ENCODE peak calls at places on chromosome 11, in eight cellular contexts. D is AG10803, B is glutamatergic neuron, R is thoracic aorta, H is progenitor cell of endocrine pancreas, Q is uterus, F is endothelial cell, Z is AG09309. S is an unnamed sample.
A peak's percentile ranks its signal among the peaks of the same experiment; 100 is the strongest.

GRCh38 chr11:124899376-124900145 is 1.9 kb upstream of the ROBO4 start:
- DNase-seq in D (no peak), B (no peak), R (no peak), H (no peak), Q (no peak), F (no peak), Z (no peak), S (no peak)

GRCh38 chr11:128579790-128580504 is 7.4 kb downstream of the ETS1 start:
- DNase-seq in D (peak; percentile 38), B (no peak), R (no peak), H (no peak), Q (no peak), F (no peak), Z (no peak), S (no peak)

GRCh38 chr11:68329496-68329895 is 17.1 kb downstream of the LRP5 start:
- DNase-seq in D (no peak), B (no peak), R (no peak), H (no peak), Q (no peak), F (no peak), Z (no peak), S (no peak)

GRCh38 chr11:76768091-76769047 is 14.8 kb upstream of the TSKU start:
- DNase-seq in D (peak; percentile 45), B (no peak), R (no peak), H (no peak), Q (peak; percentile 76), F (no peak), Z (no peak), S (no peak)

GRCh38 chr11:93846411-93846810 is 4.0 kb downstream of the VSTM5 start:
- DNase-seq in D (peak; percentile 49), B (no peak), R (no peak), H (no peak), Q (no peak), F (no peak), Z (no peak), S (no peak)

GRCh38 chr11:61083601-61084147 is 18.6 kb upstream of the CD5 start:
- DNase-seq in D (no peak), B (no peak), R (no peak), H (no peak), Q (no peak), F (no peak), Z (no peak), S (no peak)

GRCh38 chr11:70066136-70066520 is 12.0 kb upstream of the ANO1 start:
- DNase-seq in D (no peak), B (no peak), R (no peak), H (no peak), Q (no peak), F (no peak), Z (no peak), S (no peak)

GRCh38 chr11:103420593-103420992 is 311.4 kb downstream of the DYNC2H1 start:
- DNase-seq in D (peak; percentile 50), B (no peak), R (no peak), H (no peak), Q (no peak), F (no peak), Z (no peak), S (no peak)

GRCh38 chr11:44958165-44958564 is 7.5 kb upstream of the TP53I11 start:
- DNase-seq in D (no peak), B (no peak), R (no peak), H (no peak), Q (no peak), F (no peak), Z (no peak), S (no peak)

GRCh38 chr11:110979696-110980095 is 265.8 kb upstream of the POU2AF2 start:
- DNase-seq in D (no peak), B (no peak), R (no peak), H (no peak), Q (no peak), F (no peak), Z (no peak), S (no peak)

GRCh38 chr11:128308793-128309192 is 278.6 kb downstream of the ETS1 start:
- DNase-seq in D (no peak), B (no peak), R (no peak), H (no peak), Q (no peak), F (no peak), Z (no peak), S (no peak)

GRCh38 chr11:71340076-71340606 is 87.8 kb upstream of the SHANK2 start:
- DNase-seq in D (no peak), B (no peak), R (no peak), H (no peak), Q (no peak), F (no peak), Z (no peak), S (no peak)

GRCh38 chr11:133163463-133164419 is 368.6 kb downstream of the OPCML start:
- DNase-seq in D (peak; percentile 57), B (no peak), R (no peak), H (no peak), Q (no peak), F (peak; percentile 45), Z (peak; percentile 2), S (no peak)

GRCh38 chr11:71977743-71978418 is 20.8 kb upstream of the IL18BP start:
- DNase-seq in D (peak; percentile 58), B (no peak), R (no peak), H (no peak), Q (peak; percentile 59), F (peak; percentile 53), Z (no peak), S (no peak)

GRCh38 chr11:9775393-9775780 is 111.5 kb downstream of the SWAP70 start:
- DNase-seq in D (no peak), B (no peak), R (no peak), H (no peak), Q (no peak), F (no peak), Z (no peak), S (no peak)

GRCh38 chr11:5297671-5298070 is 4.1 kb downstream of the OR51B4 start:
- DNase-seq in D (no peak), B (no peak), R (no peak), H (no peak), Q (no peak), F (no peak), Z (no peak), S (no peak)

GRCh38 chr11:79393362-79394043 is 47.3 kb downstream of the TENM4 start:
- DNase-seq in D (no peak), B (peak; percentile 87), R (no peak), H (no peak), Q (no peak), F (no peak), Z (no peak), S (no peak)

GRCh38 chr11:102599642-102600261 is 25.4 kb downstream of the MMP20 start:
- DNase-seq in D (peak; percentile 80), B (no peak), R (no peak), H (no peak), Q (no peak), F (no peak), Z (peak; percentile 57), S (no peak)

GRCh38 chr11:107840120-107840479 is 18.5 kb downstream of the SLC35F2 start:
- DNase-seq in D (no peak), B (no peak), R (no peak), H (no peak), Q (no peak), F (no peak), Z (no peak), S (no peak)

GRCh38 chr11:76610871-76611475 is 59.6 kb downstream of the LRRC32 start:
- DNase-seq in D (no peak), B (peak; percentile 77), R (no peak), H (no peak), Q (no peak), F (no peak), Z (no peak), S (no peak)

GRCh38 chr11:2585566-2586090 is 114.2 kb downstream of the KCNQ1OT1 start:
- DNase-seq in D (no peak), B (peak; percentile 8), R (no peak), H (no peak), Q (no peak), F (no peak), Z (no peak), S (no peak)

GRCh38 chr11:134202661-134203060 is 21.1 kb downstream of the NCAPD3 start:
- DNase-seq in D (no peak), B (no peak), R (no peak), H (no peak), Q (no peak), F (no peak), Z (no peak), S (no peak)
- TF ChIP-seq CTCF in D (no peak), B (no peak), R (no peak), H (no peak), Q (no peak), F (no peak), Z (no peak), S (no peak)

GRCh38 chr11:64343740-64344133 is 3.7 kb downstream of the CCDC88B start:
- DNase-seq in D (no peak), B (peak; percentile 76), R (no peak), H (no peak), Q (no peak), F (no peak), Z (no peak), S (no peak)
- TF ChIP-seq CTCF in D (peak; percentile 9), B (peak; percentile 61), R (no peak), H (peak; percentile 32), Q (no peak), F (no peak), Z (no peak), S (no peak)

DNA sequence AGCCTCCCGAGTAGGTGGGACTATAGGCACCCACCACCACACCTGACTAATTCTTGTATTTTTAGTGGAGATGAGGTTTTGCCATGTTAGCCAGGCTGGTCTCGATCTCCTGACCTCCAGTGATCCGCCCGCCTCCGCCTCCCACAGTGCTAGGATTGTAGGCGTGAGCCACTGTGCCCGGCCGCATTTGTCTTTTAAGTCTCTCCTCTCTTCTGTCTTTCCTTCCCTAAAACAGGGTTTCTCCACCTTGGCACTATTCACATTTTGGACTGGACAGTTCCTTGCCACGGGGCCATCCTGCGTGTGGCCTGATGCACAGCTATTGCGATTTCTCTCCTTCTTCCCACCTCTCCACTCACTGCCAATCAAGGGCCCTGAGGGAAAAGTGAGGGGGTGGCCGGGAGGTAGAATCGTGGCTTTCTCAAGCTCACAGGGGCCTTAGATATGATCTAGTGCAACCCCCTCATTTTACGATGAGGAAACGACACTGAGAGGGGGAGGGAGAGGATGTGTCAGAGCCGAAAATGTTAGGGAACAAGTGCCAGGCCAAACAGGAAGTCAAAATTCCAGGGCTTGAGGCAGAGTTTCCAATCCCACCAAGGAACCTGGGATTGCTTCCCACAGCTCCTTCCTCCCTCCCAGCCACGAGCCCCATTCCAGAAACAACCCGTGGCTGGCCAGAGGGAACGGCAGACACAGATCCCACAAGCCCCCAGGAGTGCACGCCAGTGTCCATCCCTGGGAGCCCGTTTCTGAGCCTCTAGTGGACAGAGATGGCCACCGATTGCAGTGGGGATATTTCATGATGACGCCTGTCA is 21.2 kb downstream of the SCGB1A1 start:
- DNase-seq in D (peak; percentile 81), B (no peak), R (peak; percentile 35), H (no peak), Q (peak; percentile 78), F (no peak), Z (no peak), S (no peak)
- TF ChIP-seq CTCF in D (peak; percentile 22), B (no peak), R (no peak), H (no peak), Q (no peak), F (no peak), Z (peak; percentile 26), S (no peak)

DNA sequence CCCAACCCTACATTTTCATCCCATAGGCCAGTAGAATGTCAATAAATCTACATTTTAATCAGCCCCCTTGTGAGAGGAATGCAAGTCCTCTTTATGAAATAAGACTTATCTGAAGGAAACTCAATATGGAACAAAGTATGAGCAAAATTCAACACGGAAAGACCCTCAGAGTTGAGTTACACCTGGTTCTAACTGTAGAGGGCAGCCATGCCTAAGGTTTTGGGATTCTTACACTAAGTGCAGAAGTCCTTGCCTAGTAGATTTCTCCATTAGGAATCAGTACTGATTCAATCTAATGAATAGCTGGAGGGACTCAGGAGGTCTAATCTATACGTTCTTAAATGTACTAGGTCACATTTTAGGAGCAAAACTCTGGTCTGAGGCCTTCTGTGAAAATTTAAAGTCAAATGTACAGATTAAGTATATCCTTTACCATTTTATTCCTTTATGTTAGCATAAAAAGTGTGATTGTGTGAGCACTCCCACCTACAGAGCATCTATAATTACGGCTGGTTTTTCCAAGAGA is 904.5 kb downstream of the DLG2 start:
- DNase-seq in D (no peak), B (no peak), R (no peak), H (no peak), Q (no peak), F (no peak), Z (no peak), S (no peak)
- TF ChIP-seq CTCF in D (no peak), B (no peak), R (no peak), H (peak; percentile 42), Q (no peak), F (no peak), Z (no peak), S (no peak)

S was measured in activated B cell treated with CpG ODN at 0.5 μM for 24 hours.